ENCODE peak calls at places on chromosomes 3 and 15, in eight cellular contexts. I is mesothelial cell of epicardium, Q is Right ventricle myocardium inferior, M is NCI-H1930, A is ACHN, U is memory B cell, K is EL, O is HFF-Myc. X is an unnamed sample.

GRCh38 chr3:105974381-105974780 is 105.6 kb upstream of the CBLB start:
- DNase-seq in I (no peak), Q (no peak), M (no peak), A (no peak), U (no peak), K (no peak), O (no peak), X (no peak)

GRCh38 chr15:88423331-88423730 is 43.9 kb downstream of the MRPL46 start:
- DNase-seq in I (no peak), Q (no peak), M (no peak), A (no peak), U (no peak), K (no peak), O (no peak), X (no peak)

GRCh38 chr3:17038900-17039545 is 154.3 kb downstream of the PLCL2 start:
- DNase-seq in I (no peak), Q (no peak), M (no peak), A (no peak), U (no peak), K (no peak), O (no peak), X (peak)

GRCh38 chr3:14467723-14468620 is 65.6 kb downstream of the SLC6A6 start:
- DNase-seq in I (peak), Q (no peak), M (no peak), A (peak), U (peak), K (peak), O (no peak), X (peak)

GRCh38 chr3:25493246-25493645 is 65.2 kb downstream of the RARB start:
- DNase-seq in I (no peak), Q (no peak), M (no peak), A (no peak), U (no peak), K (no peak), O (no peak), X (peak)

GRCh38 chr15:63596666-63597032 is 538 bp upstream of the FBXL22 start:
- DNase-seq in I (no peak), Q (no peak), M (no peak), A (no peak), U (no peak), K (no peak), O (no peak), X (no peak)

GRCh38 chr3:186587183-186587582 is 16.7 kb downstream of the DNAJB11 start:
- DNase-seq in I (no peak), Q (no peak), M (no peak), A (no peak), U (no peak), K (no peak), O (no peak), X (no peak)

GRCh38 chr3:58308728-58309127 is 2.4 kb downstream of the HTD2 start:
- DNase-seq in I (no peak), Q (no peak), M (no peak), A (no peak), U (no peak), K (no peak), O (no peak), X (peak)

GRCh38 chr3:152650177-152650576 is 184.8 kb upstream of the P2RY1 start:
- DNase-seq in I (no peak), Q (no peak), M (no peak), A (no peak), U (no peak), K (no peak), O (no peak), X (no peak)

GRCh38 chr15:99401971-99402732 is 150.9 kb downstream of the LRRC28 start:
- DNase-seq in I (no peak), Q (no peak), M (no peak), A (no peak), U (no peak), K (no peak), O (no peak), X (no peak)

GRCh38 chr15:57746752-57747151 is 40.2 kb downstream of the POLR2M start:
- DNase-seq in I (no peak), Q (no peak), M (no peak), A (no peak), U (no peak), K (no peak), O (no peak), X (no peak)

GRCh38 chr15:36884404-36885335 is 215.7 kb downstream of the MEIS2 start:
- DNase-seq in I (no peak), Q (no peak), M (no peak), A (no peak), U (no peak), K (no peak), O (no peak), X (no peak)

GRCh38 chr15:45522931-45523331 is 376 bp upstream of the SLC30A4 start:
- DNase-seq in I (no peak), Q (peak), M (no peak), A (no peak), U (peak), K (peak), O (no peak), X (no peak)

GRCh38 chr3:158789592-158789991 is 12.3 kb upstream of the MFSD1 start:
- DNase-seq in I (no peak), Q (no peak), M (no peak), A (peak), U (no peak), K (peak), O (no peak), X (peak)

GRCh38 chr3:147360936-147361670 is 45.2 kb downstream of the ZIC4 start:
- DNase-seq in I (no peak), Q (no peak), M (no peak), A (no peak), U (no peak), K (peak), O (no peak), X (no peak)

GRCh38 chr3:99911433-99911832 is 93.8 kb downstream of the CMSS1 start:
- DNase-seq in I (no peak), Q (no peak), M (no peak), A (no peak), U (no peak), K (no peak), O (no peak), X (peak)

GRCh38 chr3:190516416-190516815 is 2.5 kb downstream of the IL1RAP start:
- DNase-seq in I (no peak), Q (no peak), M (no peak), A (no peak), U (no peak), K (no peak), O (no peak), X (peak)

GRCh38 chr3:10408680-10409079 is 87.8 kb upstream of the SEC13 start:
- DNase-seq in I (no peak), Q (no peak), M (no peak), A (no peak), U (no peak), K (peak), O (no peak), X (no peak)

GRCh38 chr3:128133273-128133883 is 9.8 kb upstream of the RUVBL1 start:
- DNase-seq in I (no peak), Q (no peak), M (no peak), A (peak), U (peak), K (peak), O (peak), X (peak)

GRCh38 chr3:17678116-17678741 is 64.2 kb downstream of the TBC1D5 start:
- DNase-seq in I (no peak), Q (no peak), M (no peak), A (peak), U (no peak), K (peak), O (no peak), X (peak)

GRCh38 chr3:197487911-197488391 is 67.8 kb downstream of the BDH1 start:
- DNase-seq in I (no peak), Q (no peak), M (no peak), A (peak), U (no peak), K (peak), O (peak), X (peak)

GRCh38 chr3:43327184-43327950 is 41.0 kb downstream of the SNRK start:
- DNase-seq in I (no peak), Q (no peak), M (no peak), A (no peak), U (no peak), K (no peak), O (no peak), X (no peak)

GRCh38 chr3:126109860-126110235 is 25.9 kb upstream of the SLC41A3 start:
- DNase-seq in I (peak), Q (no peak), M (no peak), A (no peak), U (no peak), K (no peak), O (no peak), X (no peak)

GRCh38 chr15:99486371-99487336 is 79.1 kb upstream of the MEF2A start:
- DNase-seq in I (no peak), Q (peak), M (no peak), A (peak), U (no peak), K (peak), O (peak), X (peak)

GRCh38 chr3:71492566-71492965 is 91.0 kb downstream of the FOXP1 start:
- DNase-seq in I (no peak), Q (no peak), M (no peak), A (no peak), U (no peak), K (no peak), O (no peak), X (no peak)

GRCh38 chr3:188819939-188820338 is 351.8 kb upstream of the TPRG1 start:
- DNase-seq in I (no peak), Q (no peak), M (no peak), A (no peak), U (no peak), K (no peak), O (no peak), X (no peak)

GRCh38 chr15:60370804-60371700 is 26.7 kb downstream of the ANXA2 start:
- DNase-seq in I (no peak), Q (no peak), M (no peak), A (peak), U (no peak), K (peak), O (peak), X (peak)

GRCh38 chr3:10329495-10330015 is 8.6 kb upstream of the SEC13 start:
- DNase-seq in I (no peak), Q (no peak), M (no peak), A (no peak), U (no peak), K (no peak), O (no peak), X (no peak)

GRCh38 chr3:67550541-67550940 is 103.9 kb downstream of the SUCLG2 start:
- DNase-seq in I (no peak), Q (no peak), M (no peak), A (no peak), U (no peak), K (no peak), O (no peak), X (no peak)

GRCh38 chr15:42808921-42809320 is 72.0 kb upstream of the CDAN1 start:
- DNase-seq in I (no peak), Q (no peak), M (no peak), A (no peak), U (no peak), K (no peak), O (no peak), X (no peak)

GRCh38 chr3:38039899-38040261 is 872 bp downstream of the DLEC1 start:
- DNase-seq in I (no peak), Q (peak), M (no peak), A (no peak), U (peak), K (peak), O (no peak), X (peak)

GRCh38 chr3:193680220-193680619 is 87.2 kb downstream of the OPA1 start:
- DNase-seq in I (no peak), Q (no peak), M (no peak), A (no peak), U (no peak), K (peak), O (no peak), X (peak)

GRCh38 chr3:9777695-9778023 is 7.9 kb upstream of the CAMK1 start:
- DNase-seq in I (no peak), Q (no peak), M (no peak), A (no peak), U (no peak), K (no peak), O (no peak), X (no peak)

GRCh38 chr3:16801698-16802097 is 83.1 kb upstream of the PLCL2 start:
- DNase-seq in I (no peak), Q (no peak), M (no peak), A (no peak), U (no peak), K (peak), O (peak), X (no peak)

GRCh38 chr3:156668073-156668763 is 6.2 kb upstream of the TIPARP start:
- DNase-seq in I (no peak), Q (no peak), M (no peak), A (no peak), U (no peak), K (peak), O (no peak), X (no peak)

GRCh38 chr3:100603449-100603848 is 6.0 kb upstream of the ADGRG7 start:
- DNase-seq in I (no peak), Q (no peak), M (no peak), A (peak), U (no peak), K (peak), O (no peak), X (peak)

GRCh38 chr15:46525984-46526725 is 891.3 kb downstream of the SQOR start:
- DNase-seq in I (no peak), Q (no peak), M (no peak), A (no peak), U (no peak), K (no peak), O (no peak), X (no peak)

X was measured in kidney tubule cell.